ENCODE peak calls at places on chromosomes 6 and 20, in eight cellular contexts. One of them, this sample, is unnamed.

GRCh38 chr6:37838209-37838921 is 18.8 kb downstream of the ZFAND3 start:
- DNase-seq in iPS-NIHi11: no peak
- DNase-seq in brain microvascular endothelial cell: no peak
- DNase-seq in lower leg skin: no peak
- DNase-seq in T-helper 1 cell: no peak
- DNase-seq in heart left ventricle: no peak
- DNase-seq in activated CD4-positive, CD25-positive, alpha-beta regulatory T cell treated with anti-CD3 and anti-CD28 coated beads, Interleukin-2, amount 50 U/mL, for 16 hours: no peak
- DNase-seq in occipital lobe: no peak
- DNase-seq in this sample: no peak

GRCh38 chr20:6034134-6034969 is 19.5 kb downstream of the LRRN4 start:
- DNase-seq in heart left ventricle: no peak
- DNase-seq in brain microvascular endothelial cell: peak; percentile 16
- DNase-seq in lower leg skin: no peak
- DNase-seq in occipital lobe: no peak
- DNase-seq in iPS-NIHi11: no peak
- DNase-seq in activated CD4-positive, CD25-positive, alpha-beta regulatory T cell treated with anti-CD3 and anti-CD28 coated beads, Interleukin-2, amount 50 U/mL, for 16 hours: no peak
- DNase-seq in T-helper 1 cell: no peak
- DNase-seq in this sample: no peak

GRCh38 chr6:5214570-5215052 is 46.1 kb downstream of the LYRM4 start:
- DNase-seq in iPS-NIHi11: peak; percentile 65
- DNase-seq in heart left ventricle: no peak
- DNase-seq in T-helper 1 cell: no peak
- DNase-seq in occipital lobe: peak; percentile 10
- DNase-seq in lower leg skin: no peak
- DNase-seq in brain microvascular endothelial cell: peak; percentile 52
- DNase-seq in activated CD4-positive, CD25-positive, alpha-beta regulatory T cell treated with anti-CD3 and anti-CD28 coated beads, Interleukin-2, amount 50 U/mL, for 16 hours: no peak
- DNase-seq in this sample: no peak

GRCh38 chr20:13515291-13515690 is 123.4 kb downstream of the TASP1 start:
- DNase-seq in occipital lobe: no peak
- DNase-seq in lower leg skin: no peak
- DNase-seq in brain microvascular endothelial cell: no peak
- DNase-seq in heart left ventricle: no peak
- DNase-seq in T-helper 1 cell: no peak
- DNase-seq in iPS-NIHi11: no peak
- DNase-seq in activated CD4-positive, CD25-positive, alpha-beta regulatory T cell treated with anti-CD3 and anti-CD28 coated beads, Interleukin-2, amount 50 U/mL, for 16 hours: no peak
- DNase-seq in this sample: no peak

GRCh38 chr6:167444602-167445346 is 119.9 kb downstream of the TTLL2 start:
- DNase-seq in heart left ventricle: no peak
- DNase-seq in iPS-NIHi11: no peak
- DNase-seq in brain microvascular endothelial cell: no peak
- DNase-seq in lower leg skin: no peak
- DNase-seq in T-helper 1 cell: no peak
- DNase-seq in occipital lobe: no peak
- DNase-seq in activated CD4-positive, CD25-positive, alpha-beta regulatory T cell treated with anti-CD3 and anti-CD28 coated beads, Interleukin-2, amount 50 U/mL, for 16 hours: no peak
- DNase-seq in this sample: peak; percentile 34

GRCh38 chr6:99393366-99393697 is 663 bp downstream of the COQ3 start:
- DNase-seq in occipital lobe: no peak
- DNase-seq in heart left ventricle: no peak
- DNase-seq in iPS-NIHi11: no peak
- DNase-seq in activated CD4-positive, CD25-positive, alpha-beta regulatory T cell treated with anti-CD3 and anti-CD28 coated beads, Interleukin-2, amount 50 U/mL, for 16 hours: no peak
- DNase-seq in lower leg skin: no peak
- DNase-seq in T-helper 1 cell: no peak
- DNase-seq in brain microvascular endothelial cell: no peak
- DNase-seq in this sample: no peak

GRCh38 chr6:135811644-135812043 is 39.9 kb upstream of the PDE7B start:
- DNase-seq in lower leg skin: no peak
- DNase-seq in brain microvascular endothelial cell: no peak
- DNase-seq in iPS-NIHi11: no peak
- DNase-seq in occipital lobe: no peak
- DNase-seq in heart left ventricle: no peak
- DNase-seq in activated CD4-positive, CD25-positive, alpha-beta regulatory T cell treated with anti-CD3 and anti-CD28 coated beads, Interleukin-2, amount 50 U/mL, for 16 hours: no peak
- DNase-seq in T-helper 1 cell: no peak
- DNase-seq in this sample: no peak

GRCh38 chr6:56528412-56528841 is 114.3 kb downstream of the DST start:
- DNase-seq in activated CD4-positive, CD25-positive, alpha-beta regulatory T cell treated with anti-CD3 and anti-CD28 coated beads, Interleukin-2, amount 50 U/mL, for 16 hours: no peak
- DNase-seq in T-helper 1 cell: no peak
- DNase-seq in lower leg skin: no peak
- DNase-seq in occipital lobe: no peak
- DNase-seq in iPS-NIHi11: no peak
- DNase-seq in brain microvascular endothelial cell: peak; percentile 96
- DNase-seq in heart left ventricle: no peak
- DNase-seq in this sample: no peak

GRCh38 chr6:106979435-106979884 is 4.9 kb upstream of the CD24 start:
- DNase-seq in occipital lobe: peak; percentile 75
- DNase-seq in activated CD4-positive, CD25-positive, alpha-beta regulatory T cell treated with anti-CD3 and anti-CD28 coated beads, Interleukin-2, amount 50 U/mL, for 16 hours: peak; percentile 62
- DNase-seq in iPS-NIHi11: peak; percentile 79
- DNase-seq in T-helper 1 cell: peak; percentile 60
- DNase-seq in heart left ventricle: peak; percentile 89
- DNase-seq in brain microvascular endothelial cell: peak; percentile 82
- DNase-seq in lower leg skin: peak; percentile 97
- DNase-seq in this sample: peak; percentile 80

GRCh38 chr6:90274481-90275030 is 22.1 kb downstream of the BACH2 start:
- DNase-seq in occipital lobe: no peak
- DNase-seq in iPS-NIHi11: no peak
- DNase-seq in heart left ventricle: no peak
- DNase-seq in lower leg skin: no peak
- DNase-seq in activated CD4-positive, CD25-positive, alpha-beta regulatory T cell treated with anti-CD3 and anti-CD28 coated beads, Interleukin-2, amount 50 U/mL, for 16 hours: peak; percentile 76
- DNase-seq in T-helper 1 cell: peak; percentile 87
- DNase-seq in brain microvascular endothelial cell: no peak
- DNase-seq in this sample: no peak

GRCh38 chr6:105986998-105987397 is 99.1 kb upstream of the PRDM1 start:
- DNase-seq in activated CD4-positive, CD25-positive, alpha-beta regulatory T cell treated with anti-CD3 and anti-CD28 coated beads, Interleukin-2, amount 50 U/mL, for 16 hours: no peak
- DNase-seq in occipital lobe: no peak
- DNase-seq in T-helper 1 cell: no peak
- DNase-seq in brain microvascular endothelial cell: no peak
- DNase-seq in heart left ventricle: no peak
- DNase-seq in lower leg skin: no peak
- DNase-seq in iPS-NIHi11: no peak
- DNase-seq in this sample: no peak

GRCh38 chr6:64062960-64063683 is 427.5 kb downstream of the PHF3 start:
- DNase-seq in occipital lobe: no peak
- DNase-seq in lower leg skin: no peak
- DNase-seq in heart left ventricle: no peak
- DNase-seq in iPS-NIHi11: no peak
- DNase-seq in brain microvascular endothelial cell: no peak
- DNase-seq in T-helper 1 cell: no peak
- DNase-seq in activated CD4-positive, CD25-positive, alpha-beta regulatory T cell treated with anti-CD3 and anti-CD28 coated beads, Interleukin-2, amount 50 U/mL, for 16 hours: no peak
- DNase-seq in this sample: no peak

This sample was measured in right atrium auricular region.